ENCODE peak calls at places on chromosome 13, in nine cellular contexts. H, T, I, K, O, L, F, P and B are unnamed samples.

GRCh38 chr13:51874651-51875050 is 12.9 kb downstream of the CCDC70 start:
- DNase-seq in H (no peak), T (no peak), I (no peak), K (no peak), O (no peak), L (peak), F (no peak), P (no peak), B (no peak)

GRCh38 chr13:68176486-68176885 is 946.4 kb upstream of the PCDH9 start:
- DNase-seq in H (no peak), T (no peak), I (no peak), K (no peak), O (no peak), L (peak), F (no peak), P (peak), B (no peak)

GRCh38 chr13:30355405-30355741 is 48.0 kb upstream of the KATNAL1 start:
- DNase-seq in H (no peak), T (no peak), I (no peak), K (no peak), O (peak), L (no peak), F (peak), P (no peak), B (no peak)

GRCh38 chr13:97385146-97385545 is 48.8 kb upstream of the RAP2A start:
- DNase-seq in H (no peak), T (no peak), I (no peak), K (no peak), O (no peak), L (no peak), F (no peak), P (peak), B (no peak)

GRCh38 chr13:49435992-49436391 is 7.9 kb downstream of the CAB39L start:
- DNase-seq in H (no peak), T (no peak), I (no peak), K (no peak), O (no peak), L (peak), F (no peak), P (peak), B (no peak)

GRCh38 chr13:90068658-90069057 is 1278.8 kb upstream of the MIR17HG start:
- DNase-seq in H (peak), T (no peak), I (no peak), K (no peak), O (no peak), L (no peak), F (no peak), P (no peak), B (no peak)

GRCh38 chr13:93217701-93218100 is 8.9 kb upstream of the GPC6 start:
- DNase-seq in H (no peak), T (no peak), I (no peak), K (no peak), O (peak), L (no peak), F (no peak), P (peak), B (no peak)

GRCh38 chr13:41467546-41467945 is 10.2 kb downstream of the RGCC start:
- DNase-seq in H (no peak), T (no peak), I (no peak), K (no peak), O (no peak), L (no peak), F (no peak), P (no peak), B (no peak)

GRCh38 chr13:69857188-69857821 is 250.3 kb upstream of the ATXN8OS start:
- DNase-seq in H (peak), T (no peak), I (no peak), K (no peak), O (no peak), L (peak), F (no peak), P (peak), B (no peak)

GRCh38 chr13:23175920-23176319 is 4.9 kb upstream of the SGCG start:
- DNase-seq in H (no peak), T (no peak), I (no peak), K (no peak), O (no peak), L (no peak), F (no peak), P (no peak), B (no peak)
- TF ChIP-seq CTCF in H (peak), T (peak), I (no peak), K (no peak), O (peak), L (peak), F (no peak), P (peak), B (no peak)

GRCh38 chr13:61255035-61255796 is 160.4 kb downstream of the PCDH20 start:
- DNase-seq in H (no peak), T (no peak), I (no peak), K (no peak), O (peak), L (no peak), F (peak), P (no peak), B (no peak)
- H3K4me3 ChIP-seq in H (no peak), T (no peak), I (no peak), K (no peak), O (no peak), L (no peak), F (no peak), P (no peak), B (no peak)

DNA sequence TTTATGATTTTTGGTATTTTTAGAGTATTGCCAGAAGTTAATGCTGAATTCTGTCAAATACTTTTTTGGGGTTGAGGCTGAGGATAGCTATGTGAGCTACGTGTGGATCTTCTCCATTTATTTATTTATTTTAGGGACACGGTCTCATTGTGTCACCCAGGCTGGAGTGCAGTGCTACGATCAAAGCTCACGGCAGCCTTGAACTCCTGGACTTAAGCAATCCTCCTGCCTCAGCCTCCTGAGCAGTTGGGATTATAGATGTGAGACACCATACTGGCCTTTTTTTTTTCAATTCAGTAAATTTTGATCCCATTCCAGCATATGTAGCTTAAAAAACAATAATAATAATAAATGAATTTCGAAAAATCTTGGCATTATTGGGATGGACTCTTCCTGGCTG is 21.1 kb downstream of the ING1 start:
- DNase-seq in H (no peak), T (no peak), I (no peak), K (no peak), O (no peak), L (no peak), F (no peak), P (no peak), B (no peak)
- TF ChIP-seq CTCF in H (no peak), T (no peak), I (no peak), K (no peak), O (no peak), L (no peak), F (no peak), P (no peak), B (no peak)

GRCh38 chr13:95246292-95247082 is 54.8 kb downstream of the ABCC4 start:
- DNase-seq in H (no peak), T (no peak), I (no peak), K (no peak), O (no peak), L (no peak), F (no peak), P (no peak), B (no peak)
- H3K4me3 ChIP-seq in H (no peak), T (no peak), I (no peak), K (no peak), O (no peak), L (no peak), F (no peak), P (no peak), B (no peak)

DNA sequence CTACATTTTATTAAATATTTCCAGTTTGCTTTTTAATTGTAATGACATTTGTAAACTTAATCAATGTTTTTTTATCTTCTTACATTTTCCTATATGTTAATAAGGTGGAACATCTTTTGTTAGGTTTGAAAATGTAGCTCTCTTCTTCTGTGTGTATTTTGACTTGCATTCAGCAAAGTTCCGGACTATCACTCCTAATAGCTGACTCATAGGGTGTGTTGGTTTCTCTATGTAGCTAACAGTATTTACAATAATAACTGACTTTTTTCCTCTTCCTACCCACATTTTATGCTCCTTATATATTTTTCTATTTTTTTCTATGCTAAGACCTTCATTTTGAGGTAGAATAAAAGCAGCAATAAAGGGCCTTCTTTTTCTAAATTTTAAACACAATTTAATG is 28.1 kb downstream of the MYO16 start:
- DNase-seq in H (no peak), T (no peak), I (no peak), K (no peak), O (no peak), L (no peak), F (no peak), P (no peak), B (no peak)
- TF ChIP-seq CTCF in H (no peak), T (no peak), I (no peak), K (no peak), O (no peak), L (no peak), F (no peak), P (no peak), B (no peak)

DNA sequence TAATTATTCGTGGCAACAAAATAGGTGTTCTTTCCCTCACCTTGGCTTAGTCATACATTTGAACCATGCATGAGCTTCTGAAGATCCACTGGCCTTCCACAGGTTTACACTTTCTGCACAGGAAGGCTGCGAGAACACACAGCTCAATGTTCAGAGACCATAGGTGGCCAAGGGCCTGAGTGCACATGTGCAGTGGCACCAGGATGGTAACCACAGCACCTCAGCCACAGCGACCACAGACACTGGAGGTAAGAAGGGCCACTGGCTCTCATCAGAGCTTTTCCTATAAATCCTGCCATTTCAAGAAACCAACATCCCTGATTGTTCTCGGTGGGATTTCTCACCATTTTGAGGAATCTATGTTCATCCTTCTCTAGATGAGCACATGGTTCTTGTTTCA is 1.6 kb downstream of the DCLK1 start:
- DNase-seq in H (no peak), T (no peak), I (no peak), K (no peak), O (no peak), L (no peak), F (no peak), P (no peak), B (no peak)
- H3K4me3 ChIP-seq in H (no peak), T (no peak), I (no peak), K (no peak), O (peak), L (no peak), F (no peak), P (no peak), B (no peak)

GRCh38 chr13:60990032-60990733 is 425.5 kb downstream of the PCDH20 start:
- DNase-seq in H (no peak), T (no peak), I (no peak), K (no peak), O (peak), L (no peak), F (no peak), P (no peak), B (no peak)
- TF ChIP-seq CTCF in H (peak), T (no peak), I (no peak), K (no peak), O (peak), L (no peak), F (peak), P (no peak), B (no peak)

DNA sequence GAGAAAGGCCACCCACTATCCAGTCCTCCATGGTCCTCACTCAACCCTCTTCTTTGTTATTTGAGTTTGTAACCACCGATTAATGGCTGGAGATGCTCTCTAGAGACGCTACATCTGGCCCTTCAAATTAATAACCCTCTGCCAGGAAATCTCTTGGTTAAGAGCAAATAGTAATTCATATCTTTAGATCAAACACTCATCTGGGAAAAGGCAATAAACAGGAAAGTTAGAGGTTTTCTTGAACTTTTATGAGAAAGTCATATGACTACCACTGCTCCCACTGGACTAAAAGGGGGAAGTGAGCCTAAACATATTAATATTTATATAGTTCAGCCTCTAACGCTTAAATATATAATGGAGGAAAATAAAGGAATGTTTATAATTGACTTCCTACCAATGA is 2.9 kb downstream of the TBC1D4 start:
- DNase-seq in H (no peak), T (no peak), I (no peak), K (no peak), O (no peak), L (peak), F (no peak), P (no peak), B (no peak)
- H3K4me3 ChIP-seq in H (no peak), T (no peak), I (no peak), K (no peak), O (no peak), L (peak), F (peak), P (peak), B (no peak)